ENCODE peak calls at places on chromosomes 2 and 18, in four cellular contexts. One of them, this sample, is unnamed. For H3K27me3, the result is how much of the 10 kb centered on the place peaks cover.

GRCh38 chr18:24170389-24170788 is 31.5 kb downstream of the CABYR start:
- DNase-seq in astrocyte: no peak
- DNase-seq in kidney epithelial cell: no peak
- DNase-seq in neural progenitor cell: no peak
- DNase-seq in this sample: no peak

GRCh38 chr2:67322361-67323001 is 74.7 kb upstream of the ETAA1 start:
- DNase-seq in kidney epithelial cell: peak
- DNase-seq in astrocyte: peak
- DNase-seq in neural progenitor cell: peak
- DNase-seq in this sample: no peak

GRCh38 chr18:5164903-5165302 is 32.2 kb downstream of the AKAIN1 start:
- DNase-seq in kidney epithelial cell: no peak
- DNase-seq in neural progenitor cell: no peak
- DNase-seq in astrocyte: no peak
- DNase-seq in this sample: no peak

GRCh38 chr18:77106331-77106730 is 26.3 kb downstream of the MBP start:
- DNase-seq in astrocyte: no peak
- DNase-seq in kidney epithelial cell: no peak
- DNase-seq in neural progenitor cell: no peak
- DNase-seq in this sample: no peak

GRCh38 chr18:44679912-44680270 is 797 bp upstream of the SETBP1 start:
- DNase-seq in astrocyte: peak
- DNase-seq in neural progenitor cell: peak
- DNase-seq in kidney epithelial cell: no peak
- DNase-seq in this sample: no peak

GRCh38 chr2:145842002-145842401 is 1322.1 kb upstream of the ZEB2 start:
- DNase-seq in neural progenitor cell: no peak
- DNase-seq in astrocyte: no peak
- DNase-seq in kidney epithelial cell: no peak
- DNase-seq in this sample: no peak

GRCh38 chr2:200471324-200471848 is 38.5 kb downstream of the KCTD18 start:
- DNase-seq in astrocyte: no peak
- DNase-seq in neural progenitor cell: peak
- DNase-seq in kidney epithelial cell: no peak
- DNase-seq in this sample: no peak

GRCh38 chr2:120867290-120868231 is 131.9 kb downstream of the GLI2 start:
- DNase-seq in neural progenitor cell: peak
- DNase-seq in kidney epithelial cell: no peak
- DNase-seq in astrocyte: peak
- DNase-seq in this sample: peak

GRCh38 chr2:127453392-127454171 is 35.4 kb downstream of the PROC start:
- DNase-seq in astrocyte: no peak
- DNase-seq in kidney epithelial cell: no peak
- DNase-seq in neural progenitor cell: peak
- DNase-seq in this sample: no peak

GRCh38 chr2:690799-691198 is 13.6 kb upstream of the TMEM18 start:
- DNase-seq in kidney epithelial cell: no peak
- DNase-seq in astrocyte: no peak
- DNase-seq in neural progenitor cell: no peak
- DNase-seq in this sample: no peak

GRCh38 chr2:44936275-44936674 is 5.2 kb upstream of the SIX3 start:
- DNase-seq in neural progenitor cell: no peak
- DNase-seq in kidney epithelial cell: no peak
- DNase-seq in astrocyte: no peak
- DNase-seq in this sample: no peak
- H3K27me3 ChIP-seq in neural progenitor cell: half or more
- H3K27me3 ChIP-seq in kidney epithelial cell: half or more
- H3K27me3 ChIP-seq in astrocyte: half or more
- H3K27me3 ChIP-seq in this sample: half or more

DNA sequence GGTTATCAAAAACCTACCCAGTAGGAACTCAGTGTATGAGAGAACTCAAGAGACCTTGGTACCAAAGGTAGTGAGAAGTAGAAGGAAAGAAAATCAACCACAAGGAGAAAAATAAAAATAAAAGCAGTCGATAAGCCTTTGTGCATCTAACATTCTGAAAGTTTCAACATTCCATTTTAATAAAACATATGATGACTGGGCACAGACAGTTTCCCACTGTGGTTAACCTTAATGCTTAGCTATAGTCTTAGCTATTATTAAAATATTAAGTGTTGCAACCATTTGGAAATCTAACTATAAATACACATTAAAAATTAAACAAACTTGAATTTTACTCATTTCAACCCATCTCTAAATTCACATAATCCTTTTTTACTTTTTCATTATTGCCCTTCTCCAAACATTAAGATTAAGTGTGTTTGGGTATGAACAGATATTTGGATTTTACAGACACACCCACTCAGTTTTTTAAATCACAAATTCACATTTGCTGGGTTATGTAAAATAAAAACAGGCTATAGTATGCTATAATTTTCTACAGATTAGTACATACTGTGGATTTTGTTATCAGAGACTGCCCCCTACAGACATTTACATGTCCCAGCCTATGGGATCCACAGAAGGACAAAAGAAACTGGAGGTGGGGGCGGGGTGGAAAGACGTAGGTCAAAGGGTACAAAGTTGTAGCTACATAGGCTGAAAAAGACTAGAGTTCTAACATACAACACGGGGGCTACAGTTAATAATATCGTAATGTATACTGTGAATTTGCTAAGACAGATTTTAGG is 32.8 kb downstream of the SRBD1 start:
- DNase-seq in neural progenitor cell: peak
- DNase-seq in kidney epithelial cell: no peak
- DNase-seq in astrocyte: peak
- DNase-seq in this sample: no peak
- TF ChIP-seq CTCF in neural progenitor cell: peak
- TF ChIP-seq CTCF in kidney epithelial cell: peak
- TF ChIP-seq CTCF in astrocyte: peak
- TF ChIP-seq CTCF in this sample: peak

GRCh38 chr2:24894750-24895149 is 25.3 kb downstream of the ADCY3 start:
- DNase-seq in kidney epithelial cell: no peak
- DNase-seq in neural progenitor cell: no peak
- DNase-seq in astrocyte: no peak
- DNase-seq in this sample: no peak
- H3K4me3 ChIP-seq in kidney epithelial cell: no peak
- H3K4me3 ChIP-seq in neural progenitor cell: no peak
- H3K4me3 ChIP-seq in astrocyte: no peak
- H3K4me3 ChIP-seq in this sample: no peak

GRCh38 chr2:238848566-238848940 is 668 bp downstream of the TWIST2 start:
- DNase-seq in neural progenitor cell: no peak
- DNase-seq in astrocyte: no peak
- DNase-seq in kidney epithelial cell: no peak
- DNase-seq in this sample: no peak
- H3K27me3 ChIP-seq in neural progenitor cell: half or more
- H3K27me3 ChIP-seq in astrocyte: under half
- H3K27me3 ChIP-seq in kidney epithelial cell: under half
- H3K27me3 ChIP-seq in this sample: under half

DNA sequence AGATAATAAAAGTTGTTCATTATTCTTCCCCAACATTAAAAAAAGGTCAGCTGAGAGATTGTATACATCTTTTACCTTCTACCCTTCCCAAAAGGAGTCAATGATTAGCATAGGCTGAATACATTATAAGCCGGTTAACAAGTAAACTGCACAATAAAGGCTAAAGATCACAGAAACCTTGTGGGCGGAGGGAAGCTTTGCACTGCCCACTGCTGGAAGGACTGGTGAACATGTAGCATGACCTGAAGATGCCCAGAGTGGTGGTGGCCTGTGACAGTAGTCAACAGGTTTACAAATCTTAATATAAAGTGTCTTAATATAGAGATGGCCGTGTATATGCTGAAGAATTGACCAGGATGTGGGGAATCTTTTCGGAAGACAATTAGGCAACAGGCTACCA is 35.6 kb downstream of the ARL5A start:
- DNase-seq in astrocyte: no peak
- DNase-seq in kidney epithelial cell: no peak
- DNase-seq in neural progenitor cell: peak
- DNase-seq in this sample: no peak
- TF ChIP-seq CTCF in astrocyte: no peak
- TF ChIP-seq CTCF in kidney epithelial cell: no peak
- TF ChIP-seq CTCF in neural progenitor cell: peak
- TF ChIP-seq CTCF in this sample: no peak

DNA sequence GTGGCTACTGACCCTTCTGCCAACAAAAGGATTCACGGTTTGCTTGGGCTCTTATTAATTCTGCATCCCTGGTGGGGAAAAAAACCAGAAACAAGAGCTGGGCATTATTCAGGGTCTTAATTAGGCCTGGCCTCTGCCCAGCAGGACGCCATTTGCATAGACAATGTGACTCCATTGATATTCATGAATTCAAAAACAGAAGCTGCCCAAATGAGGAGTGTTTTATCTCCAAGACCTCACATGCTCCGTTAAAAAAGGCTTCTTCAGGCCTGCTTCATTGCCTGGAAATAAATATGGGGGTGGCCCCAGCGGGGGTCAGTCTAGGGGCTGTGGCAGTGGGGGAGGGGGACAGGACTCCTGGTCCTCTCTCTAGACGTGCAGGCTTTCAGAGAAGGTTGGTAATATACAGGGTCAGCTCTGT is 116.7 kb downstream of the ALPK2 start:
- DNase-seq in neural progenitor cell: peak
- DNase-seq in astrocyte: no peak
- DNase-seq in kidney epithelial cell: no peak
- DNase-seq in this sample: no peak
- H3K4me3 ChIP-seq in neural progenitor cell: peak
- H3K4me3 ChIP-seq in astrocyte: no peak
- H3K4me3 ChIP-seq in kidney epithelial cell: no peak
- H3K4me3 ChIP-seq in this sample: no peak

DNA sequence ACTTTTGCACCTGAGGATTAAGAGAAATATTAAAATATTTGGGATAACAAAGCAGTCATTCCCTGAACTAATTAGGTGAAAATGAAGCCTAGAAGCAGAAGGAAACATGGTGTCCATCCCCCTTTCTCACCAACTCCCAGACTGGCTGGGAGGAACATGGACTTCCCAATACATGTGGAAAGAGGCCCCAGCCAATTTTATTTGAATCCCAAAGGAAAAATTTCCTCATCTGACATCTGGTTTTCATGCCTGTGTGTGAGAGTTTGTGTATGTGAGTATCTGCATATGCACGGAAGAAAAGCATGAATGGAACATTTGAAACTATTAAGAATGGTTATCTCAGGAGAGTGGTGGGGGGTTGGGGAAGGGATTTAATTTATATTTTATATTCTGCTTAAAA is 84.3 kb downstream of the COPS8 start:
- DNase-seq in neural progenitor cell: no peak
- DNase-seq in kidney epithelial cell: no peak
- DNase-seq in astrocyte: no peak
- DNase-seq in this sample: peak
- H3K27me3 ChIP-seq in neural progenitor cell: under half
- H3K27me3 ChIP-seq in kidney epithelial cell: under half
- H3K27me3 ChIP-seq in astrocyte: under half
- H3K27me3 ChIP-seq in this sample: under half

DNA sequence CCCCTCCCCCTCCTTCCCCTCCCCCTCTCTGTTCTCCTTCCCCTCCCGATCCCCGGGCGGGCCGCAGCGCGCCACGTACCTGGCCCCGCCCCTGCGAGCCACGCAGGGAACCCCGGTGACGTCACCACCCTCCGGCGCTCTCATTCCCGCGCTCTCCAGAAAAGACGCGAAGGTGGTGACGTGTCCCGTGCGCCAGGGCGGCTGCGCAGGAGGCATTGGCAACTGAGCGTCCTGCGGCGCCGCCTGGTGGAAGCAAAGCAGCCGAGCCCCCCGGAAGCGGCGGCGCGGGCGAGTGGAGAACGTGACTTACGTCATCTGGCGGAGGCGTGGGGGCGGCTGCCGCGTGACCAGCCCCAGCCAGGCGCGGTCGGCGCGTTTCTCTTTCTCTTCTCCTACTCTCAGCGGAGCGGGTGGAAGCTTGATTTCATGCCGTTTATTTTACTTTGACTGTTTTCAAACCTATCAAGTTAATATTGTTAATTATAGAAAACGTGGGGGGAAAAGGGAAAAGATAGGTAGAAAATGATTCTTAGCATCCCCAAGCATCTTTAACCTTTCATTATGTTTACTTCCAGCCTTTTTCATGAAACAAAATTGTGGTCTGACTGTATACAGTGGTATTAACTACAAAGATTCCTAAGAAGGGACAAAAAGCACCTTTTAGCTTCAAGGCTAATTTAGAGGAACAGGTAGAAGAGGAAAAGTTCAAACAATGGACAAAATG is 48.1 kb downstream of the C2orf42 start:
- DNase-seq in astrocyte: peak
- DNase-seq in kidney epithelial cell: peak
- DNase-seq in neural progenitor cell: peak
- DNase-seq in this sample: peak
- TF ChIP-seq CTCF in astrocyte: peak
- TF ChIP-seq CTCF in kidney epithelial cell: peak
- TF ChIP-seq CTCF in neural progenitor cell: peak
- TF ChIP-seq CTCF in this sample: peak